ENCODE peak calls at places on chromosome 2, in four cellular contexts. R is K562, N is cerebellar nuclear complex, Z is tibial artery. D is an unnamed sample.

GRCh38 chr2:69046221-69046662 is 33.3 kb downstream of the ANTXR1 start:
- DNase-seq in R (no peak), N (no peak), Z (no peak), D (no peak)

GRCh38 chr2:109256111-109256510 is 127.1 kb downstream of the SH3RF3 start:
- DNase-seq in R (no peak), N (no peak), Z (no peak), D (peak)

GRCh38 chr2:19256239-19256638 is 102.2 kb downstream of the OSR1 start:
- DNase-seq in R (no peak), N (no peak), Z (no peak), D (no peak)

GRCh38 chr2:132390076-132390475 is 26.5 kb upstream of the GPR39 start:
- DNase-seq in R (no peak), N (no peak), Z (no peak), D (no peak)

GRCh38 chr2:55887906-55888625 is 35.5 kb downstream of the EFEMP1 start:
- DNase-seq in R (no peak), N (no peak), Z (peak), D (no peak)

GRCh38 chr2:165778653-165779451 is 15.2 kb downstream of the GALNT3 start:
- DNase-seq in R (no peak), N (no peak), Z (no peak), D (no peak)

GRCh38 chr2:75729861-75730260 is 19.1 kb upstream of the GCFC2 start:
- DNase-seq in R (no peak), N (no peak), Z (no peak), D (no peak)

GRCh38 chr2:206824993-206825392 is 59.6 kb downstream of the FASTKD2 start:
- DNase-seq in R (no peak), N (no peak), Z (no peak), D (no peak)